ENCODE peak calls at places on chromosomes 4 and X, in five cellular contexts. One of them, this sample, is unnamed.

GRCh38 chr4:53599632-53600031 is 8.3 kb upstream of the LNX1 start:
- DNase-seq in NCI-H1694 treated with DMSO at 0.1 percent for 48 hours: no peak
- DNase-seq in Right ventricle myocardium superior: no peak
- DNase-seq in M059J: no peak
- DNase-seq in anterior cingulate cortex: no peak
- DNase-seq in this sample: no peak

GRCh38 chr4:15729910-15730533 is 27.2 kb downstream of the BST1 start:
- DNase-seq in NCI-H1694 treated with DMSO at 0.1 percent for 48 hours: peak
- DNase-seq in Right ventricle myocardium superior: no peak
- DNase-seq in M059J: peak
- DNase-seq in anterior cingulate cortex: no peak
- DNase-seq in this sample: no peak

GRCh38 chrX:46687619-46688018 is 71.3 kb downstream of the SLC9A7 start:
- DNase-seq in NCI-H1694 treated with DMSO at 0.1 percent for 48 hours: no peak
- DNase-seq in Right ventricle myocardium superior: no peak
- DNase-seq in M059J: no peak
- DNase-seq in anterior cingulate cortex: no peak
- DNase-seq in this sample: no peak

GRCh38 chr4:151167561-151167960 is 68.1 kb downstream of the RPS3A start:
- DNase-seq in NCI-H1694 treated with DMSO at 0.1 percent for 48 hours: no peak
- DNase-seq in Right ventricle myocardium superior: no peak
- DNase-seq in M059J: no peak
- DNase-seq in anterior cingulate cortex: no peak
- DNase-seq in this sample: no peak

GRCh38 chr4:116925900-116926457 is 159.4 kb downstream of the TRAM1L1 start:
- DNase-seq in NCI-H1694 treated with DMSO at 0.1 percent for 48 hours: no peak
- DNase-seq in Right ventricle myocardium superior: no peak
- DNase-seq in M059J: no peak
- DNase-seq in anterior cingulate cortex: peak
- DNase-seq in this sample: peak

GRCh38 chr4:170089743-170090666 is at the start of gene AADAT:
- DNase-seq in NCI-H1694 treated with DMSO at 0.1 percent for 48 hours: peak
- DNase-seq in Right ventricle myocardium superior: peak
- DNase-seq in M059J: peak
- DNase-seq in anterior cingulate cortex: peak
- DNase-seq in this sample: peak

GRCh38 chr4:110164251-110164650 is 34.2 kb downstream of the ELOVL6 start:
- DNase-seq in NCI-H1694 treated with DMSO at 0.1 percent for 48 hours: no peak
- DNase-seq in Right ventricle myocardium superior: no peak
- DNase-seq in M059J: peak
- DNase-seq in anterior cingulate cortex: no peak
- DNase-seq in this sample: no peak

GRCh38 chr4:70544279-70544870 is 26.0 kb downstream of the AMTN start:
- DNase-seq in NCI-H1694 treated with DMSO at 0.1 percent for 48 hours: no peak
- DNase-seq in Right ventricle myocardium superior: no peak
- DNase-seq in M059J: peak
- DNase-seq in anterior cingulate cortex: no peak
- DNase-seq in this sample: no peak

GRCh38 chr4:67366341-67366861 is 178.9 kb downstream of the CENPC start:
- DNase-seq in NCI-H1694 treated with DMSO at 0.1 percent for 48 hours: no peak
- DNase-seq in Right ventricle myocardium superior: no peak
- DNase-seq in M059J: peak
- DNase-seq in anterior cingulate cortex: no peak
- DNase-seq in this sample: no peak

GRCh38 chr4:56434599-56435000 is 815 bp downstream of the PPAT start:
- DNase-seq in NCI-H1694 treated with DMSO at 0.1 percent for 48 hours: no peak
- DNase-seq in Right ventricle myocardium superior: no peak
- DNase-seq in M059J: peak
- DNase-seq in anterior cingulate cortex: no peak
- DNase-seq in this sample: no peak

GRCh38 chr4:1644906-1645657 is 39.0 kb downstream of the FAM53A start:
- DNase-seq in NCI-H1694 treated with DMSO at 0.1 percent for 48 hours: peak
- DNase-seq in Right ventricle myocardium superior: peak
- DNase-seq in M059J: no peak
- DNase-seq in anterior cingulate cortex: peak
- DNase-seq in this sample: peak

GRCh38 chr4:142416121-142416520 is 430.0 kb downstream of the INPP4B start:
- DNase-seq in NCI-H1694 treated with DMSO at 0.1 percent for 48 hours: no peak
- DNase-seq in Right ventricle myocardium superior: no peak
- DNase-seq in M059J: peak
- DNase-seq in anterior cingulate cortex: no peak
- DNase-seq in this sample: no peak

GRCh38 chr4:186105721-186106335 is 1.3 kb downstream of the FAM149A start:
- DNase-seq in NCI-H1694 treated with DMSO at 0.1 percent for 48 hours: no peak
- DNase-seq in Right ventricle myocardium superior: no peak
- DNase-seq in M059J: no peak
- DNase-seq in anterior cingulate cortex: no peak
- DNase-seq in this sample: no peak

GRCh38 chr4:150242820-150243458 is 164.7 kb downstream of the DCLK2 start:
- DNase-seq in NCI-H1694 treated with DMSO at 0.1 percent for 48 hours: peak
- DNase-seq in Right ventricle myocardium superior: no peak
- DNase-seq in M059J: peak
- DNase-seq in anterior cingulate cortex: no peak
- DNase-seq in this sample: no peak

This sample was measured in substantia nigra.